ENCODE peak calls at places on chromosomes 12 and 14, in four cellular contexts. F is hepatocyte, S is GM12878, K is gastrocnemius medialis. M is an unnamed sample.
A peak's percentile ranks its signal among the peaks of the same experiment; 100 is the strongest.

GRCh38 chr14:87199371-87199770 is 793.6 kb downstream of the GALC start:
- DNase-seq in F (no peak), S (no peak), K (no peak), M (no peak)

GRCh38 chr12:68420225-68421008 is 88.3 kb upstream of the MDM1 start:
- DNase-seq in F (peak; percentile 49), S (no peak), K (peak; percentile 53), M (no peak)

GRCh38 chr12:62799126-62799736 is 135.7 kb downstream of the PPM1H start:
- DNase-seq in F (peak; percentile 85), S (no peak), K (no peak), M (peak; percentile 85)

GRCh38 chr12:132657004-132657727 is 30.0 kb downstream of the POLE start:
- DNase-seq in F (no peak), S (no peak), K (no peak), M (no peak)

GRCh38 chr12:62372134-62372533 is 94.5 kb upstream of the MON2 start:
- DNase-seq in F (no peak), S (no peak), K (no peak), M (no peak)

GRCh38 chr12:49228653-49229052 is 36.2 kb upstream of the TUBA1C start:
- DNase-seq in F (no peak), S (no peak), K (no peak), M (no peak)

GRCh38 chr12:124131671-124132058 is 158.7 kb downstream of the ZNF664 start:
- DNase-seq in F (no peak), S (no peak), K (no peak), M (no peak)

GRCh38 chr12:116010467-116010866 is 267.0 kb downstream of the MED13L start:
- DNase-seq in F (no peak), S (no peak), K (no peak), M (no peak)

GRCh38 chr12:6639151-6639773 is 3.5 kb upstream of the LPAR5 start:
- DNase-seq in F (no peak), S (no peak), K (no peak), M (no peak)

GRCh38 chr12:9741726-9742125 is 8.8 kb upstream of the CLECL1 start:
- DNase-seq in F (no peak), S (peak; percentile 89), K (no peak), M (no peak)

GRCh38 chr12:10021342-10021741 is 9.1 kb upstream of the CLEC9A start:
- DNase-seq in F (no peak), S (no peak), K (no peak), M (no peak)

GRCh38 chr14:95156765-95157194 is 549 bp downstream of the DICER1 start:
- DNase-seq in F (peak; percentile 72), S (no peak), K (peak; percentile 33), M (peak; percentile 41)

GRCh38 chr14:32800320-32800719 is 138.4 kb upstream of the NPAS3 start:
- DNase-seq in F (no peak), S (no peak), K (no peak), M (no peak)

GRCh38 chr12:91778938-91779400 is 366.7 kb downstream of the BTG1 start:
- DNase-seq in F (peak; percentile 85), S (peak; percentile 93), K (no peak), M (no peak)

DNA sequence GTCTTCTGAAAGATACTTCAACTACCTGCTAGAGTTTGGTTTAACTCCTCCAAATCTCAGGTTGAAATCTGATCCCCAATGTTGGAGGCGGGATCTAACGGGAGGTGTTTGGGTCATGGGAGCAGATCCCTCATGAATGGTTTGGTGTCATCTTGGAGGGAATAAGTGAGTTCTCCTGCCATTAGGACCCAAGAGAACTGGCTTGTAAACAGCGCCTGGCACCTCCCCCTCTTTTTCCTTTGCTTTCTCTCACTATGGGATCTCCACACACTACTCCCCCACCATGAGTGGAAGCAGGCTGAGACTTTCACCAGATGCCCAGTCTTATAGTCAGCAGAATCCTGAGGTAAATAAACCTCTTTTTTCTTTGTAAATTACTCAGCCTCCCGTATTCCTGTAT is 2.5 kb downstream of the CNIH1 start:
- DNase-seq in F (no peak), S (no peak), K (no peak), M (peak; percentile 16)
- H3K4me1 ChIP-seq in F (peaks cover 9% of the 10 kb centered on the region), S (peaks cover 13% of the 10 kb centered on the region), K (peaks cover 34% of the 10 kb centered on the region), M (peaks cover 21% of the 10 kb centered on the region)

DNA sequence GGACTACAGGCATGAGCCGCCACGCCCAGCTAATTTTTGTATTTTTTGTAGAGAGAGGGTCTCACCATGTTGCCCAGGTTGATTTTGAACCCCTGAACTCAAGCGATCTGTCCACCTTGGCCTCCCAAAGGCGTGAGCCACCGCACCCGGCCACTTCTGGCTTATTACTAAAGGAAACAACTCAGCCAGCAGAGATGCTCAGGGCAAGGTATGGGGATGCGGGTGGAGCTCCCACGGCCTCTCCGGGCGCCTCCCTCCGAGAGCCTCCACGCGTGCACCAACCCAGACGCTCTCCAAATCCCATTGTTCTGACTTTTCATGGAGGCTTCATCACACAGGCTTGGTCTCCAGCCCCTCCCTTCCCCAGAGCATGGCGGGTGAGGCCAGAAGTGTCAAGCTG is 6.1 kb upstream of the GPR132 start:
- DNase-seq in F (no peak), S (no peak), K (no peak), M (no peak)
- H3K4me1 ChIP-seq in F (peaks cover 9% of the 10 kb centered on the region), S (peaks cover 66% of the 10 kb centered on the region), K (no peaks in the 10 kb centered on the region), M (no peaks in the 10 kb centered on the region)

DNA sequence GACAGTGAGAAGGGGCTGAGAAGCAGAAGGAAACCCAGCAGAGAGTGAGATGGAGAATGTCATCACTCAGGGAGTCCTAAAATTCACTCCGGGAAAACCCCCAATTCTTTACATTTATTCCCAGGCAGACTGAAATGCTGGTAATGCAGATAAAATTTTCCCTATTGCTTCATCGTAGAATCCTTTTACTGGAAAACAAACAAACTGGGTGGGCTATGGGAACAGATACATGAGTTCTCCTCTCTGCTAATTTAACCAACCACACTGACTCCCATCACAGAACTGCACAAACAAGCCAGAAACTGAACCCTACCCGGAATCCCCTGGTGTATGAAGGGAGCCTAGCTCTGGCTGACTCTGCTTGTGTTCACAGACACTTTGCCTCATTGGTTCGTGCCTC is 20.9 kb downstream of the HEBP1 start:
- DNase-seq in F (peak; percentile 36), S (no peak), K (no peak), M (no peak)
- H3K4me1 ChIP-seq in F (no peaks in the 10 kb centered on the region), S (no peaks in the 10 kb centered on the region), K (no peaks in the 10 kb centered on the region), M (peaks cover 21% of the 10 kb centered on the region)

GRCh38 chr14:64234877-64235651 is 59.1 kb downstream of the ESR2 start:
- DNase-seq in F (no peak), S (no peak), K (no peak), M (no peak)

GRCh38 chr14:64233791-64234190 is 60.4 kb downstream of the ESR2 start:
- DNase-seq in F (no peak), S (no peak), K (no peak), M (no peak)

GRCh38 chr14:64232944-64233343 is 61.2 kb downstream of the ESR2 start:
- DNase-seq in F (no peak), S (no peak), K (no peak), M (no peak)

GRCh38 chr14:64235652-64236640 is 58.2 kb downstream of the ESR2 start:
- DNase-seq in F (no peak), S (peak; percentile 93), K (no peak), M (no peak)

GRCh38 chr14:64238049-64238448 is 56.1 kb downstream of the ESR2 start:
- DNase-seq in F (no peak), S (no peak), K (no peak), M (no peak)
- H3K4me1 ChIP-seq in F (no peaks in the 10 kb centered on the region), S (peaks cover 41% of the 10 kb centered on the region), K (no peaks in the 10 kb centered on the region), M (no peaks in the 10 kb centered on the region)

GRCh38 chr12:76201316-76201715 is 116.8 kb upstream of the NAP1L1 start:
- DNase-seq in F (no peak), S (no peak), K (no peak), M (no peak)

GRCh38 chr12:76206677-76207072 is 122.2 kb upstream of the NAP1L1 start:
- DNase-seq in F (no peak), S (no peak), K (no peak), M (no peak)

GRCh38 chr12:76202621-76203020 is 118.1 kb upstream of the NAP1L1 start:
- DNase-seq in F (no peak), S (no peak), K (no peak), M (no peak)

GRCh38 chr12:76201758-76202157 is 117.3 kb upstream of the NAP1L1 start:
- DNase-seq in F (no peak), S (no peak), K (no peak), M (no peak)

GRCh38 chr12:76206039-76206676 is 121.7 kb upstream of the NAP1L1 start:
- DNase-seq in F (no peak), S (no peak), K (no peak), M (no peak)
- H3K4me1 ChIP-seq in F (peaks cover 11% of the 10 kb centered on the region), S (no peaks in the 10 kb centered on the region), K (no peaks in the 10 kb centered on the region), M (no peaks in the 10 kb centered on the region)

GRCh38 chr14:73757381-73757780 is 43.2 kb upstream of the PNMA1 start:
- DNase-seq in F (no peak), S (no peak), K (no peak), M (no peak)

GRCh38 chr14:73757876-73758391 is 43.8 kb upstream of the PNMA1 start:
- DNase-seq in F (no peak), S (no peak), K (no peak), M (no peak)

GRCh38 chr14:73759714-73760597 is 45.8 kb upstream of the PNMA1 start:
- DNase-seq in F (peak; percentile 99), S (peak; percentile 66), K (peak; percentile 95), M (peak; percentile 98)

GRCh38 chr14:73759183-73759713 is 45.1 kb upstream of the PNMA1 start:
- DNase-seq in F (peak; percentile 85), S (no peak), K (peak; percentile 46), M (peak; percentile 32)

GRCh38 chr14:73758392-73759182 is 44.4 kb upstream of the PNMA1 start:
- DNase-seq in F (peak; percentile 89), S (no peak), K (peak; percentile 68), M (peak; percentile 68)
- H3K4me1 ChIP-seq in F (peaks cover 73% of the 10 kb centered on the region), S (peaks cover 59% of the 10 kb centered on the region), K (peaks cover 85% of the 10 kb centered on the region), M (peaks cover 23% of the 10 kb centered on the region)

GRCh38 chr12:108561852-108562347 is 496 bp upstream of the ISCU start:
- DNase-seq in F (no peak), S (no peak), K (no peak), M (peak; percentile 17)
- H3K4me1 ChIP-seq in F (peaks cover 11% of the 10 kb centered on the region), S (peaks cover 35% of the 10 kb centered on the region), K (peaks cover 62% of the 10 kb centered on the region), M (peaks cover 8% of the 10 kb centered on the region)

DNA sequence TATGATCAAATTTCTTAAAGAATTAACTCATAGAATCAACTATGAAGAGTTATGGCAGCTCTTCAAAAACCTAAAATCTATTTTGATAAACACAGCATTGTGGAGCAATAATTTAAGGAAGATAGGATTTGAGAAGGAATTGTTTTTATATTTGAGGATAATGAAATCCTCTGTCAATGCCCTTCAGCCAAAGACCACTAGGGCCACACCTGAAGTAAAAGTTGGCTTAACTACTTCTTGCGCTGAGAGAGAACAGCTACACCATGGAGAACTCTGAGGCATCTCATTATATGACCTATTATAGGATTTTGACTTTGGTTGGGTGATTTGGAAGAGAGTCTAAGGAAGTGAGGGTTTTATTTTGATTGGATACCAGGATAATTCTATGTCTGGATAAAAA is 237.2 kb downstream of the TMTC2 start:
- DNase-seq in F (no peak), S (no peak), K (no peak), M (no peak)
- H3K4me1 ChIP-seq in F (no peaks in the 10 kb centered on the region), S (no peaks in the 10 kb centered on the region), K (no peaks in the 10 kb centered on the region), M (peaks cover 10% of the 10 kb centered on the region)

GRCh38 chr12:2335109-2335508 is 282.3 kb downstream of the CACNA1C start:
- DNase-seq in F (no peak), S (no peak), K (no peak), M (no peak)
- H3K4me1 ChIP-seq in F (peaks cover 32% of the 10 kb centered on the region), S (peaks cover 25% of the 10 kb centered on the region), K (peaks cover 33% of the 10 kb centered on the region), M (no peaks in the 10 kb centered on the region)